ENCODE peak calls at places on chromosomes 13 and 19, in four cellular contexts. X is progenitor cell of endocrine pancreas, V is hippocampal formation, F is ureter. Z is an unnamed sample.

GRCh38 chr13:103351035-103351828 is 285.0 kb upstream of the SLC10A2 start:
- DNase-seq in X (no peak), V (no peak), F (no peak), Z (no peak)

GRCh38 chr19:50205681-50206138 is 2.3 kb downstream of the MYH14 start:
- DNase-seq in X (peak; percentile 25), V (no peak), F (peak; percentile 63), Z (no peak)

GRCh38 chr19:8814176-8814575 is 17.9 kb downstream of the ZNF558 start:
- DNase-seq in X (no peak), V (no peak), F (no peak), Z (no peak)

GRCh38 chr19:19368087-19368486 is 37.4 kb upstream of the GATAD2A start:
- DNase-seq in X (no peak), V (no peak), F (no peak), Z (no peak)

GRCh38 chr13:51729853-51730553 is 74.0 kb downstream of the DHRS12 start:
- DNase-seq in X (no peak), V (no peak), F (no peak), Z (no peak)

GRCh38 chr13:96792736-96793444 is 201.4 kb downstream of the OXGR1 start:
- DNase-seq in X (no peak), V (no peak), F (peak; percentile 45), Z (no peak)

GRCh38 chr13:60811581-60811980 is 414.6 kb downstream of the TDRD3 start:
- DNase-seq in X (no peak), V (no peak), F (no peak), Z (no peak)

GRCh38 chr19:17125052-17125727 is 49.6 kb downstream of the MYO9B start:
- DNase-seq in X (no peak), V (no peak), F (no peak), Z (no peak)

GRCh38 chr19:30799854-30800755 is 427.9 kb downstream of the ZNF536 start:
- DNase-seq in X (peak; percentile 54), V (peak; percentile 5), F (peak; percentile 48), Z (peak; percentile 67)

GRCh38 chr13:111325941-111326620 is 5.6 kb downstream of the TEX29 start:
- DNase-seq in X (no peak), V (no peak), F (no peak), Z (peak; percentile 60)

GRCh38 chr13:110448230-110448629 is 113.3 kb downstream of the RAB20 start:
- DNase-seq in X (no peak), V (no peak), F (no peak), Z (no peak)

GRCh38 chr19:991174-991931 is 7.2 kb downstream of the WDR18 start:
- DNase-seq in X (no peak), V (no peak), F (no peak), Z (no peak)

GRCh38 chr13:111213964-111214726 is 99.0 kb downstream of the ARHGEF7 start:
- DNase-seq in X (no peak), V (no peak), F (no peak), Z (no peak)

GRCh38 chr19:18007939-18008673 is at the start of gene ARRDC2:
- DNase-seq in X (peak; percentile 69), V (peak; percentile 90), F (peak; percentile 90), Z (peak; percentile 88)

GRCh38 chr13:74264333-74264732 is 130.1 kb upstream of the KLF12 start:
- DNase-seq in X (no peak), V (no peak), F (no peak), Z (no peak)

GRCh38 chr19:38737297-38737865 is 6.9 kb downstream of the CAPN12 start:
- DNase-seq in X (no peak), V (no peak), F (no peak), Z (no peak)

GRCh38 chr13:65907656-65908441 is 1322.3 kb downstream of the PCDH9 start:
- DNase-seq in X (no peak), V (no peak), F (no peak), Z (no peak)

GRCh38 chr13:62119739-62120700 is 704.4 kb upstream of the PCDH20 start:
- DNase-seq in X (no peak), V (no peak), F (no peak), Z (no peak)

GRCh38 chr19:47697863-47698609 is 15.2 kb upstream of the EHD2 start:
- DNase-seq in X (peak; percentile 57), V (peak; percentile 75), F (peak; percentile 81), Z (no peak)

GRCh38 chr19:37505958-37506386 is 767 bp upstream of the ZNF793 start:
- DNase-seq in X (no peak), V (peak; percentile 44), F (no peak), Z (no peak)

GRCh38 chr13:32150239-32150638 is 118.7 kb downstream of the FRY start:
- DNase-seq in X (no peak), V (no peak), F (no peak), Z (no peak)

GRCh38 chr19:41957838-41958366 is 1.2 kb downstream of the RABAC1 start:
- DNase-seq in X (peak; percentile 60), V (peak; percentile 23), F (peak; percentile 74), Z (no peak)

GRCh38 chr19:16135410-16136127 is 7.9 kb upstream of the HSH2D start:
- DNase-seq in X (no peak), V (no peak), F (no peak), Z (no peak)

Z was measured in type B pancreatic cell.